ENCODE peak calls at places on chromosomes 2 and 18, in four cellular contexts. J, H, X and Z are unnamed samples.

GRCh38 chr18:42290318-42291307 is 335.6 kb downstream of the PIK3C3 start:
- DNase-seq in X (no peak), J (no peak), H (no peak), Z (no peak)

GRCh38 chr2:161243312-161243711 is 64.9 kb upstream of the PSMD14 start:
- DNase-seq in X (no peak), J (no peak), H (no peak), Z (no peak)

GRCh38 chr2:216121255-216121654 is 12.1 kb downstream of the XRCC5 start:
- DNase-seq in J (no peak), X (no peak), H (no peak), Z (no peak)

GRCh38 chr2:128448331-128449225 is 129.9 kb upstream of the HS6ST1 start:
- DNase-seq in X (no peak), H (no peak), J (no peak), Z (no peak)

GRCh38 chr18:27887287-27887686 is 289.6 kb downstream of the CDH2 start:
- DNase-seq in H (no peak), X (no peak), J (no peak), Z (peak)

GRCh38 chr2:188773075-188773474 is 201.1 kb upstream of the COL3A1 start:
- DNase-seq in X (no peak), J (peak), H (no peak), Z (peak)

GRCh38 chr2:191866675-191867506 is 20.0 kb upstream of the CAVIN2 start:
- DNase-seq in J (peak), H (peak), X (peak), Z (peak)

GRCh38 chr18:78649421-78649820 is 330.2 kb upstream of the SALL3 start:
- DNase-seq in H (no peak), X (no peak), J (no peak), Z (no peak)

GRCh38 chr2:55585451-55586079 is 31.9 kb downstream of the PPP4R3B start:
- DNase-seq in X (peak), J (peak), H (peak), Z (peak)

GRCh38 chr18:49848115-49848514 is 34.8 kb upstream of the ACAA2 start:
- DNase-seq in X (no peak), H (no peak), J (no peak), Z (no peak)

GRCh38 chr18:62436636-62437519 is 85.9 kb upstream of the ZCCHC2 start:
- DNase-seq in X (peak), J (peak), H (no peak), Z (peak)

GRCh38 chr2:144950874-144951560 is 431.1 kb upstream of the ZEB2 start:
- DNase-seq in X (peak), H (peak), J (peak), Z (peak)

GRCh38 chr2:168118733-168119518 is 128.5 kb downstream of the STK39 start:
- DNase-seq in J (peak), X (peak), H (peak), Z (peak)

GRCh38 chr2:238435752-238436096 is 9.0 kb downstream of the ASB1 start:
- DNase-seq in H (no peak), J (no peak), X (no peak), Z (no peak)

GRCh38 chr2:97911210-97911921 is 84.4 kb downstream of the TMEM131 start:
- DNase-seq in J (peak), H (no peak), X (no peak), Z (peak)

GRCh38 chr2:42846932-42847595 is 54.7 kb upstream of the HAAO start:
- DNase-seq in H (no peak), J (no peak), X (no peak), Z (no peak)

GRCh38 chr2:157875720-157876065 is 437 bp downstream of the ACVR1 start:
- DNase-seq in X (no peak), J (no peak), H (no peak), Z (no peak)

GRCh38 chr2:157874278-157874825 is 1.8 kb downstream of the ACVR1 start:
- DNase-seq in H (no peak), X (no peak), J (no peak), Z (no peak)

GRCh38 chr2:157871415-157871814 is 4.7 kb downstream of the ACVR1 start:
- DNase-seq in X (no peak), J (peak), H (no peak), Z (no peak)

GRCh38 chr2:157874997-157875719 is 972 bp downstream of the ACVR1 start:
- DNase-seq in J (peak), X (peak), H (peak), Z (peak)

DNA sequence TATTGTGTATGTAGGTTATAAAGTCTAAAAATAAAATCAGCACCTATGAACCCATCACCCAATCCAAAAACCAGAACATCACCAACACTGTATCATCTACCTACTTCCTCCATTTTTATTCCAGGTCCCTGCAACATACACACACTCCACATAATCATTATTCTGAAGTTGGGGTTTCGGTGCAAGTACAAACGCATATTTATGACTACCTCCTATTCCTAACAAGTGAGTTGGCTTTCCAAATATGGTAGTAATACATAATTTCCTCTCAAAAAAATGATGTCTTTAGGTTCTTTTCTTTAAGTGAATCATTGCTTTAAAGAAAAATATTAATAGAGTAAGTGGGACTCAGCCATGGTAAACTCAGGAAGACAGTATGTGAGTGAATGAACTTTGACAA is 3.3 kb downstream of the ACVR1 start:
- DNase-seq in J (peak), H (no peak), X (no peak), Z (no peak)
- H3K4me3 ChIP-seq in J (no peak), H (no peak), X (no peak), Z (no peak)

GRCh38 chr18:22822841-22823508 is 110.2 kb upstream of the RBBP8 start:
- DNase-seq in H (no peak), J (no peak), X (no peak), Z (no peak)
- H3K4me3 ChIP-seq in H (no peak), J (no peak), X (no peak), Z (no peak)

DNA sequence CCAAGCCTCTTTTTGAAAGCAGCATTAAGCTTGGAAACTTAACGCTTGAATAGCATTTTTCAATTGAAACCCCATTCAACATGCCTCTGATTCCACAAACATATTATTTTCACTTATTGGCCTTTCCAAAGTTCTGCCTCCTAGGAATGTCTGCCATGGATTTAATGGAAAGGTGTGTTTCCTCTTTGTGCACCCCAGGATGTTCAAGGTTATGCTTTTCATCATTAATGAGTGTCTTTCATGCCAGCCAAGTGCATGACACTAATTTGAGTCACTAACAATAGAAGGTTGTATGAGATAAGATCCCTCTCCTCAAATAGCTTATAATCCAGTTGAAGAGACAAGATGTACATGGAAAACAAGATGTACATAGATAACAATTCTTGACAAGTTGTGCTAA is 84.7 kb downstream of the ALPK2 start:
- DNase-seq in H (no peak), J (no peak), X (no peak), Z (no peak)
- H3K4me3 ChIP-seq in H (no peak), J (no peak), X (no peak), Z (no peak)

DNA sequence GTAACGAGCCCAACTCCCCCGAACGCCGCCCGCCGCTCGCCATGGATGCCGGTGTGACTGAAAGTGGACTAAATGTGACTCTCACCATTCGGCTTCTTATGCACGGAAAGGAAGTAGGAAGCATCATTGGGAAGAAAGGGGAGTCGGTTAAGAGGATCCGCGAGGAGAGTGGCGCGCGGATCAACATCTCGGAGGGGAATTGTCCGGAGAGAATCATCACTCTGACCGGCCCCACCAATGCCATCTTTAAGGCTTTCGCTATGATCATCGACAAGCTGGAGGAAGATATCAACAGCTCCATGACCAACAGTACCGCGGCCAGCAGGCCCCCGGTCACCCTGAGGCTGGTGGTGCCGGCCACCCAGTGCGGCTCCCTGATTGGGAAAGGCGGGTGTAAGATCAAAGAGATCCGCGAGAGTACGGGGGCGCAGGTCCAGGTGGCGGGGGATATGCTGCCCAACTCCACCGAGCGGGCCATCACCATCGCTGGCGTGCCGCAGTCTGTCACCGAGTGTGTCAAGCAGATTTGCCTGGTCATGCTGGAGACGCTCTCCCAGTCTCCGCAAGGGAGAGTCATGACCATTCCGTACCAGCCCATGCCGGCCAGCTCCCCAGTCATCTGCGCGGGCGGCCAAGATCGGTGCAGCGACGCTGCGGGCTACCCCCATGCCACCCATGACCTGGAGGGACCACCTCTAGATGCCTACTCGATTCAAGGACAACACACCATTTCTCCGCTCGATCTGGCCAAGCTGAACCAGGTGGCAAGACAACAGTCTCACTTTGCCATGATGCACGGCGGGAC is 628 bp downstream of the PCBP1 start:
- DNase-seq in J (peak), H (no peak), X (peak), Z (peak)
- H3K4me3 ChIP-seq in J (peak), H (peak), X (peak), Z (peak)